ENCODE peak calls at places on chromosome 18, in seven cellular contexts. W is tibial nerve, K is HCT116, S is left lung, Z is stomach, E is pancreas, O is upper lobe of left lung. T is an unnamed sample.

GRCh38 chr18:13370995-13371625 is 152.6 kb downstream of the LDLRAD4 start:
- DNase-seq in W (no peak), K (no peak), S (no peak), Z (no peak), E (no peak), O (peak; percentile 46), T (no peak)

GRCh38 chr18:35143615-35144596 is 96.9 kb upstream of the ZNF397 start:
- DNase-seq in W (no peak), K (peak; percentile 32), S (no peak), Z (peak; percentile 60), E (no peak), O (no peak), T (peak; percentile 44)

GRCh38 chr18:4126939-4127338 is 328.2 kb downstream of the DLGAP1 start:
- DNase-seq in W (no peak), K (no peak), S (no peak), Z (no peak), E (no peak), O (no peak), T (no peak)

GRCh38 chr18:8503287-8503686 is 106.0 kb upstream of the RAB12 start:
- DNase-seq in W (no peak), K (no peak), S (no peak), Z (no peak), E (no peak), O (no peak), T (no peak)

GRCh38 chr18:33440011-33440383 is 524 bp downstream of the CCDC178 start:
- DNase-seq in W (no peak), K (no peak), S (peak; percentile 34), Z (peak; percentile 54), E (peak; percentile 74), O (peak; percentile 2), T (no peak)

GRCh38 chr18:3595282-3596273 is 145.6 kb downstream of the TGIF1 start:
- DNase-seq in W (no peak), K (no peak), S (no peak), Z (peak; percentile 43), E (no peak), O (no peak), T (no peak)

GRCh38 chr18:43314931-43315330 is 37.6 kb upstream of the SYT4 start:
- DNase-seq in W (no peak), K (no peak), S (no peak), Z (no peak), E (no peak), O (no peak), T (no peak)

GRCh38 chr18:34921271-34921670 is 119.9 kb upstream of the MAPRE2 start:
- DNase-seq in W (no peak), K (no peak), S (no peak), Z (no peak), E (no peak), O (no peak), T (no peak)

GRCh38 chr18:59561596-59561995 is 135.6 kb downstream of the CCBE1 start:
- DNase-seq in W (no peak), K (no peak), S (no peak), Z (no peak), E (no peak), O (peak; percentile 31), T (no peak)

GRCh38 chr18:55119434-55119833 is 160.2 kb upstream of the CCDC68 start:
- DNase-seq in W (no peak), K (no peak), S (no peak), Z (no peak), E (no peak), O (no peak), T (no peak)

GRCh38 chr18:22347624-22348511 is 69.8 kb downstream of the CTAGE1 start:
- DNase-seq in W (no peak), K (no peak), S (no peak), Z (no peak), E (no peak), O (no peak), T (no peak)

GRCh38 chr18:37322497-37323035 is 243.0 kb downstream of the CELF4 start:
- DNase-seq in W (no peak), K (peak; percentile 26), S (no peak), Z (peak; percentile 42), E (no peak), O (no peak), T (no peak)

GRCh38 chr18:9790261-9790660 is 82.2 kb downstream of the RAB31 start:
- DNase-seq in W (no peak), K (no peak), S (no peak), Z (no peak), E (no peak), O (no peak), T (no peak)

GRCh38 chr18:47260138-47260923 is 8.9 kb upstream of the SKOR2 start:
- DNase-seq in W (no peak), K (no peak), S (peak; percentile 44), Z (peak; percentile 31), E (peak; percentile 82), O (peak; percentile 92), T (no peak)

GRCh38 chr18:58605027-58606020 is 23.6 kb downstream of the ALPK2 start:
- DNase-seq in W (no peak), K (peak; percentile 56), S (no peak), Z (no peak), E (no peak), O (no peak), T (no peak)

GRCh38 chr18:10140928-10141327 is 227.1 kb downstream of the VAPA start:
- DNase-seq in W (no peak), K (no peak), S (no peak), Z (peak; percentile 58), E (no peak), O (no peak), T (no peak)

GRCh38 chr18:74282359-74283254 is 9.2 kb downstream of the CYB5A start:
- DNase-seq in W (no peak), K (no peak), S (no peak), Z (no peak), E (no peak), O (no peak), T (no peak)

GRCh38 chr18:26777316-26778053 is 88.0 kb downstream of the AQP4 start:
- DNase-seq in W (no peak), K (no peak), S (no peak), Z (no peak), E (no peak), O (no peak), T (no peak)

GRCh38 chr18:22342625-22343024 is 75.1 kb downstream of the CTAGE1 start:
- DNase-seq in W (no peak), K (no peak), S (peak; percentile 71), Z (peak; percentile 80), E (no peak), O (no peak), T (no peak)

GRCh38 chr18:2709316-2709715 is 53.8 kb downstream of the SMCHD1 start:
- DNase-seq in W (no peak), K (no peak), S (no peak), Z (no peak), E (no peak), O (no peak), T (no peak)

GRCh38 chr18:33212363-33212762 is 228.2 kb downstream of the CCDC178 start:
- DNase-seq in W (no peak), K (no peak), S (no peak), Z (no peak), E (no peak), O (no peak), T (no peak)

GRCh38 chr18:55585586-55586521 is 2.1 kb downstream of the TCF4 start:
- DNase-seq in W (no peak), K (no peak), S (no peak), Z (no peak), E (no peak), O (peak; percentile 13), T (no peak)

GRCh38 chr18:67525328-67526110 is 9.0 kb upstream of the DSEL start:
- DNase-seq in W (peak; percentile 26), K (no peak), S (peak; percentile 61), Z (peak; percentile 68), E (no peak), O (no peak), T (peak; percentile 50)

GRCh38 chr18:30862900-30863299 is 179.6 kb downstream of the DSC3 start:
- DNase-seq in W (no peak), K (no peak), S (no peak), Z (no peak), E (no peak), O (no peak), T (no peak)

GRCh38 chr18:69397096-69397495 is 3.6 kb upstream of the DOK6 start:
- DNase-seq in W (no peak), K (peak; percentile 6), S (no peak), Z (no peak), E (no peak), O (peak; percentile 35), T (no peak)

DNA sequence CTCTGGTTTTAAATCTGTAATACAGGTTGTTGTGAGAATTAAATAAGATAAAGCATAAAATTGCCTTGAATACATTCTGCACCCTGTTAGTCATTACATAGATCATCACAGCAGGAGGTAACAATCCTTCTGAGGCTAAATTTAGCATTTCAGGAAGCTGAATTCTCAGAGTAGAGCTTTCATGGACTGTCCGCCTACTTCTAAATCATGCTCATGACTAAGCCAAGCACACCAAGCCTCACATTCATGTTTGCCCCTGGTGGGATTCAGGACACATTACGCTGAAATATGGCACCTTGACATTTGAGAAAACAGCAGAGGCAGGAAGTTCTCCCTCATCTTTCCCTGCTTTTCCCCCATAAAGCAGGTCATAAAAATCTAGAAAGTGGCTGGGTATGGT is 16.6 kb upstream of the PIK3C3 start:
- DNase-seq in W (no peak), K (no peak), S (no peak), Z (no peak), E (no peak), O (no peak), T (no peak)
- TF ChIP-seq CTCF in W (no peak), K (no peak), S (no peak), Z (no peak), E (no peak), O (no peak), T (no peak)

DNA sequence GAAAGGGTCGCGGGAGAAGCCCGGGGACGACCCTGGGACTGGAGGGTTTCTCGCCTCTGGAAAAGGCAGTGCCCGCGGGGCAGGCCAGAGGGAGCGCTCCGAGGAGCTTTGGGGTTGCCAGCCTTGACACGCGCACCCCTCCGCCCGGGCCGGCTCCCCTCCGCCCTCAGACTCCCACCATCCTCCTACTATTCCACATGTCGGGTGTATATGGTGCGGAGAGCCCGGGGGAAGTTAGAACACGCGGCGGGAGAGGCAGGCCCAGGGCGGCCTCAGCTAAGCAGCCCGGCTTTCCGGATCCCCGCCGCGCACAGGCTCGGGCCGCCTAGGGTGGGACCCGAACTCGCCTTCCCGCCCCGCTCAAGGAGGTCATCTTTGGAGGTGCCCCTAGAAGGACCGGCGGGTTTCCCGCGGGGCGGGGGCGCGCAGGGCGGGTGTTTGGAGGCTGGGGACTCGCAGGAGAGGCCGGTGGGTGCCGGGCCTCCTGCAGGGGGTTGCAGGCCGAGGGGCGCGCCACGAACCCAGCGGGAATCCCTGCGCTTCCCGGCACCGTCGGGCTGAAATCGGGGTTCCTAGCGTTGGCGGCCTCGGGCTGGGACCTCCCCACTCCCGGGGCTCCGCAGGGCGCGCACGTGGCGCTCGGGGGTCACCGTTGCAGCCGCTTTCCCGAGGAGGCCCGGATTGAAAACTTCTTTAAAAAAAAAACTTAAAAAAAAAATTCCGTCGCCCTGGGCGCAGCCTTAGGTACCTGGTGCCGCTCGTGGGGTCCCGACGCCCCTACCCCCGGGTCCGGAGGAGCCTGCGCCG is 3.7 kb downstream of the NFATC1 start:
- DNase-seq in W (no peak), K (no peak), S (peak; percentile 35), Z (no peak), E (peak; percentile 78), O (peak; percentile 92), T (peak; percentile 62)
- H3K9me3 ChIP-seq in W (no peaks in the 10 kb centered on the region), K (no peaks in the 10 kb centered on the region), S (no peaks in the 10 kb centered on the region), Z (no peaks in the 10 kb centered on the region), E (no peaks in the 10 kb centered on the region), O (no peaks in the 10 kb centered on the region), T (no peaks in the 10 kb centered on the region)

GRCh38 chr18:49059028-49059670 is 108.4 kb upstream of the SMAD7 start:
- DNase-seq in W (no peak), K (no peak), S (no peak), Z (no peak), E (no peak), O (no peak), T (no peak)
- TF ChIP-seq CTCF in W (no peak), K (peak; percentile 36), S (no peak), Z (no peak), E (no peak), O (no peak), T (no peak)

GRCh38 chr18:65968605-65969004 is 217.8 kb downstream of the CDH7 start:
- DNase-seq in W (no peak), K (no peak), S (no peak), Z (no peak), E (no peak), O (no peak), T (no peak)
- H3K9me3 ChIP-seq in W (no peaks in the 10 kb centered on the region), K (peaks cover 6% of the 10 kb centered on the region), S (no peaks in the 10 kb centered on the region), Z (no peaks in the 10 kb centered on the region), E (no peaks in the 10 kb centered on the region), O (no peaks in the 10 kb centered on the region), T (no peaks in the 10 kb centered on the region)